ENCODE peak calls at places on chromosomes 4 and X, in nine cellular contexts. H is lung, J is cardiac muscle cell, W is right lobe of liver, C is transverse colon, A is left ventricle myocardium inferior, Z is WERI-Rb-1, Q is endodermal cell, G is MG63. X is an unnamed sample. For H3K27me3, the result is how much of the 10 kb centered on the place peaks cover.

GRCh38 chr4:33577798-33578197 is 2666.5 kb downstream of the ARAP2 start:
- DNase-seq in H (no peak), A (no peak), J (no peak), Z (no peak), W (no peak), Q (no peak), C (no peak), G (no peak), X (no peak)

GRCh38 chrX:24017674-24018073 is 9.3 kb downstream of the KLHL15 start:
- DNase-seq in Z (no peak), H (no peak), C (no peak), Q (no peak), G (no peak), A (no peak), W (no peak), J (no peak), X (no peak)

GRCh38 chr4:42083816-42084215 is 68.6 kb downstream of the BEND4 start:
- DNase-seq in Z (no peak), G (no peak), W (no peak), A (no peak), J (peak), Q (no peak), H (no peak), C (no peak), X (no peak)

GRCh38 chrX:10755477-10756334 is 135.3 kb upstream of the MID1 start:
- DNase-seq in W (no peak), G (peak), C (no peak), Q (peak), A (no peak), J (peak), Z (no peak), H (no peak), X (no peak)

GRCh38 chr4:100106982-100107381 is 83.3 kb downstream of the DDIT4L start:
- DNase-seq in W (no peak), Q (no peak), J (no peak), A (no peak), Z (no peak), C (no peak), H (no peak), G (no peak), X (no peak)

GRCh38 chr4:150244600-150244999 is 166.4 kb downstream of the DCLK2 start:
- DNase-seq in G (peak), C (no peak), Z (no peak), H (no peak), J (peak), W (no peak), A (no peak), Q (no peak), X (no peak)

GRCh38 chr4:39427477-39428119 is 20.9 kb downstream of the KLB start:
- DNase-seq in A (no peak), W (no peak), J (no peak), Q (no peak), H (no peak), Z (no peak), G (no peak), C (no peak), X (no peak)

GRCh38 chrX:54495814-54496516 is at the start of gene FGD1:
- DNase-seq in Z (peak), J (peak), Q (peak), H (peak), W (peak), G (peak), C (peak), A (peak), X (no peak)

GRCh38 chr4:140144937-140145336 is 9.0 kb downstream of the MAML3 start:
- DNase-seq in A (no peak), G (no peak), C (no peak), W (no peak), Z (no peak), Q (no peak), J (no peak), H (no peak), X (no peak)

GRCh38 chr4:67333663-67334062 is 211.6 kb downstream of the CENPC start:
- DNase-seq in C (no peak), A (no peak), W (no peak), J (no peak), H (no peak), G (no peak), Z (no peak), Q (no peak), X (no peak)

GRCh38 chr4:12145106-12145505 is 716.4 kb upstream of the HS3ST1 start:
- DNase-seq in Z (no peak), A (no peak), G (no peak), J (no peak), Q (no peak), H (no peak), C (no peak), W (no peak), X (no peak)

GRCh38 chrX:10549280-10549679 is 71.1 kb downstream of the MID1 start:
- DNase-seq in H (no peak), W (no peak), Q (no peak), Z (no peak), J (peak), G (peak), C (peak), A (no peak), X (no peak)

GRCh38 chr4:100288167-100288566 is 97.9 kb upstream of the DDIT4L start:
- DNase-seq in Q (no peak), C (no peak), H (no peak), W (no peak), Z (no peak), J (peak), A (no peak), G (no peak), X (no peak)

GRCh38 chr4:101290651-101291050 is 56.7 kb downstream of the PPP3CA start:
- DNase-seq in H (no peak), Q (no peak), C (no peak), A (no peak), G (no peak), W (no peak), Z (no peak), J (no peak), X (no peak)

GRCh38 chrX:140507982-140508305 is 3.1 kb upstream of the SOX3 start:
- DNase-seq in G (peak), Z (no peak), A (no peak), Q (peak), J (peak), H (peak), C (no peak), W (no peak), X (no peak)

GRCh38 chrX:140503714-140504351 is 1.0 kb downstream of the SOX3 start:
- DNase-seq in Q (peak), W (no peak), A (no peak), J (peak), H (no peak), G (peak), C (no peak), Z (no peak), X (no peak)

GRCh38 chrX:140504371-140505324 is at the start of gene SOX3:
- DNase-seq in Q (peak), A (no peak), Z (no peak), C (no peak), W (no peak), H (no peak), J (no peak), G (no peak), X (no peak)

GRCh38 chrX:140507223-140507981 is 2.5 kb upstream of the SOX3 start:
- DNase-seq in J (no peak), Z (no peak), A (no peak), H (no peak), G (peak), W (no peak), Q (peak), C (no peak), X (no peak)

GRCh38 chrX:140505421-140506337 is 810 bp upstream of the SOX3 start:
- DNase-seq in J (no peak), C (no peak), Q (peak), W (no peak), G (peak), Z (no peak), H (no peak), A (no peak), X (no peak)
- H3K27me3 ChIP-seq in J (half or more), C (half or more), Q (half or more), W (under half), G (under half), Z (half or more), H (under half), A (half or more), X (under half)

GRCh38 chr4:81457921-81458520 is 13.7 kb downstream of the RASGEF1B start:
- DNase-seq in H (no peak), J (no peak), Z (no peak), Q (no peak), G (no peak), A (no peak), W (no peak), C (no peak), X (no peak)

GRCh38 chr4:81457345-81457744 is 14.4 kb downstream of the RASGEF1B start:
- DNase-seq in J (no peak), Q (no peak), W (no peak), A (no peak), C (no peak), H (no peak), G (no peak), Z (no peak), X (no peak)

GRCh38 chr4:81460115-81460836 is 11.4 kb downstream of the RASGEF1B start:
- DNase-seq in C (no peak), A (no peak), H (no peak), Z (no peak), W (no peak), G (no peak), J (no peak), Q (no peak), X (no peak)

GRCh38 chr4:81459233-81459632 is 12.5 kb downstream of the RASGEF1B start:
- DNase-seq in W (no peak), A (no peak), Z (no peak), Q (no peak), G (no peak), H (no peak), C (no peak), J (no peak), X (no peak)

GRCh38 chr4:81460837-81461233 is 10.9 kb downstream of the RASGEF1B start:
- DNase-seq in H (no peak), Q (no peak), G (no peak), W (no peak), C (no peak), J (no peak), A (no peak), Z (no peak), X (no peak)
- H3K27me3 ChIP-seq in H (under half), Q (under half), G (under half), W (under half), C (under half), J (under half), A (under half), Z (under half), X (under half)

DNA sequence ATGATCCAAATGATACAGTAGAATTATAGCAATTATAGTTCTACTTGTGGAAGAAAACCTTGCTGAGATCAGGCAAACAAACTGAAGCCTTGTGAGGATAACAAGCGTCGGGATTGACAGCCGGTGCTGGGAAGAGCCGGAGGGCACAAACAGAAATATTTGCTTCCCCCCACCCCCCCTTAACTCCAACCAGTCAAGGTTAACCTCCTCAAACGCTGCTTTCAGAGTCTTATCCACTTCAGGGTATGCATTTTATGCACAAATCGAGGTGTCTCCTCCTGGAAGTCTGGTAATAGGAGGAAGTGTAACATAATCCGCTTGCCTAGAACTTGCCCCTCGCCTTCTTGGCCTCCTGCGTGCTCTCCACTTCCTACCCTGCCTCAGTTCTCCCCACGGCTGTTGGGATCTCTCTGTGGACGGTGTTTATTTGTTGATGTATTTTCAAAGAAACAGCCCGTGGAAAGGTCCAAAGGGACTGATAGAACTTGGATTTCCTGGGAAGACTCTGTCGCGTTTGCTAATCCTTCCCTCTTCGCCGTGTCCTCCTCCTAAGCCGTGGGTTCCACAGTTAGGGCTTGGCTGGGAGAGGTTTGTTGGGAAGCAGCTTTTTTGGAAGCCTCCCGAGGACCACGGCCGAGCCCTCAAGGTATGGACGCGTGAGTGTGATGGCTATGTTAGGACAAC is 4.1 kb upstream of the ARX start:
- DNase-seq in Q (peak), J (no peak), W (no peak), Z (no peak), H (no peak), C (no peak), G (no peak), A (no peak), X (no peak)
- H3K27me3 ChIP-seq in Q (half or more), J (half or more), W (under half), Z (half or more), H (under half), C (half or more), G (under half), A (half or more), X (under half)

GRCh38 chr4:152591876-152592275 is 56.0 kb upstream of the FBXW7 start:
- DNase-seq in J (no peak), H (no peak), W (no peak), Q (no peak), C (no peak), Z (no peak), G (no peak), A (no peak), X (no peak)
- H3K27me3 ChIP-seq in J (under half), H (under half), W (under half), Q (under half), C (under half), Z (under half), G (under half), A (under half), X (under half)

DNA sequence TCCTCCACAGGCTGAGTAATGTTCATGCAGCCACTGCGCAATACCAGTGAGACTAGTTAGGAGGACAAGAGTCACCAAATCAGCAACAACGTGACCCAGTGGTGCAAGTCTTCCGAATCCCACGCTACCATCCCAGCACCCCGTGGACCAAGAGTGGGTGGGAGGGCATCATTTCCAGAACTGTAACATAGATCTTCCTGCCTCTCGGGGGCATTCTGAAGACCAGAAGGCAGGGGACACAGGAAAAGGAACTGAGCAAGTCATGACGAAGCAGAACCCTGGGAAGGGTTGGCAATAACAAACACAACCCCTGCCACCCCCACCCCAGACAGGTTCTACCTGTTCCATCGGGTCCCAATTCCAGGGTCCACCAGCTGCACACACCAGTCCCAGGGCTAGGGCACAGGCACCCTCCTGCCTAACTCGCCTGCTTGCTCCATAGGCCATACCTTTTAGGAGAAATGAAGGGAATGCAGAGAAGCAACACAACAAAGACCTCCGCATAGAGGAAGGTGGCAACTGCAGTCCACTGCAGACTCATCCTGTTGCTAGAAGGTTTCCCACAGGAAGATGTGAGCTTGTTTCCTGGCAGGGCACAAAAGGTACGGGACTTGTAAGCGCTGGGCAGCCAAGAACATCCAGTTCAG is 1.4 kb downstream of the BCAP31 start:
- DNase-seq in A (no peak), Z (no peak), Q (no peak), H (no peak), W (no peak), J (no peak), C (peak), G (no peak), X (no peak)
- H3K27me3 ChIP-seq in A (under half), Z (under half), Q (under half), H (under half), W (under half), J (under half), C (under half), G (under half), X (under half)

DNA sequence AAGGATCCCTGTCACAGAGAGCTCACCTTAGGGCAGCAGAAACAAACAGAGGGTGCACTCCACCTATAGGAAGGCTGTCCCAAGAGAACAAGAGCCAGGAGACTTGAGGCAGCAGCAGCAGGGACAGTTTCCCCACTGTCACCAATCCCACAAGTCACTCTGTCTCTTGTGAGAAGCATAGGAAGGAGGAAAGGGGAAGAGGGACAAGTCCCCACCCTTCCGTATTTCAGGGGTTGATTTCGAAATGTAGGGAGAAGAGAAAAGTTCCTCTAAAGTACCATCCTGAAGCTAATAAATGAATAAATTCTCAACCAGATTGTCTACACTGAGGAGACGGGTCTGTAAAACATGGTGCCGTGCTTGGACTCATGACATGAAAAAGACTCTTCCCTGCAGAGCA is 9.5 kb upstream of the TLR8 start:
- DNase-seq in H (no peak), A (no peak), Z (no peak), Q (no peak), C (no peak), W (no peak), G (no peak), J (no peak), X (no peak)
- H3K27me3 ChIP-seq in H (under half), A (under half), Z (half or more), Q (under half), C (under half), W (under half), G (under half), J (under half), X (under half)

DNA sequence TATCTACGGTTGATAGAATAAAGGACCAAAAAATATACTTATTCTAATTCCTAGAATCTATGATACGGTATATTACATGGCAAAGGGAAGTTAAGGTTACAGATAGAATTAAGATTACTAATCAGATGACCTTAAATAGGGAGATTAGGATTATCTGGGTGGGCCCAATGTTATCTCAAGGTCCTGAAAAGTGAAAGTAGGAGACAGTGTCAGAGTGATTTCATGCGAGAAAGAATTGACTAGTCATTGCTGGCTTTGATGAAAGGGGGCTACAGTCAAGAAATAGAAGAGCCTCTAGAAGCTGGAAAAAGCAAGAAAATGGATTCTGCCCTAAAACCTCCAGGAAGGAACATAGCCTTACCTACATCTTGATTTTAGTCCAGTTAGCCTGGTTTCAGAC is 176.9 kb upstream of the PPP1R2C start:
- DNase-seq in C (no peak), Z (no peak), H (no peak), A (no peak), G (no peak), Q (no peak), J (no peak), W (no peak), X (no peak)
- H3K27me3 ChIP-seq in C (under half), Z (under half), H (under half), A (under half), G (under half), Q (under half), J (under half), W (under half), X (under half)